ENCODE peak calls at places on chromosomes 2 and 18, in five cellular contexts. H is CD4-positive, alpha-beta T cell; O is tibial nerve; L is esophagus squamous epithelium; E is psoas muscle. T is an unnamed sample.

GRCh38 chr2:15725788-15726112 is 134.1 kb downstream of the DDX1 start:
- DNase-seq in H (no peak), O (no peak), L (no peak), E (no peak), T (no peak)

GRCh38 chr2:29393676-29394075 is 278.5 kb downstream of the CLIP4 start:
- DNase-seq in H (no peak), O (no peak), L (no peak), E (no peak), T (no peak)

GRCh38 chr2:241811209-241811951 is 2.4 kb downstream of the NEU4 start:
- DNase-seq in H (no peak), O (no peak), L (no peak), E (peak; percentile 31), T (no peak)

GRCh38 chr2:218807626-218808025 is 24.0 kb downstream of the PRKAG3 start:
- DNase-seq in H (no peak), O (no peak), L (no peak), E (no peak), T (no peak)

GRCh38 chr18:3162181-3162580 is 57.6 kb downstream of the MYOM1 start:
- DNase-seq in H (no peak), O (no peak), L (no peak), E (no peak), T (no peak)

GRCh38 chr2:237977380-237977779 is 10.6 kb downstream of the UBE2F start:
- DNase-seq in H (no peak), O (no peak), L (no peak), E (no peak), T (peak; percentile 18)

GRCh38 chr2:214379227-214379626 is 31.6 kb upstream of the VWC2L start:
- DNase-seq in H (no peak), O (no peak), L (no peak), E (no peak), T (no peak)

GRCh38 chr2:177754476-177754873 is 318.1 kb downstream of the PDE11A start:
- DNase-seq in H (no peak), O (no peak), L (no peak), E (no peak), T (no peak)

GRCh38 chr2:23633966-23634365 is 249.0 kb downstream of the KLHL29 start:
- DNase-seq in H (no peak), O (no peak), L (no peak), E (no peak), T (no peak)

GRCh38 chr2:17518212-17519154 is at the start of gene RAD51AP2:
- DNase-seq in H (no peak), O (peak; percentile 66), L (no peak), E (peak; percentile 87), T (peak; percentile 72)

GRCh38 chr2:126704434-126705165 is 48.6 kb downstream of the GYPC start:
- DNase-seq in H (no peak), O (no peak), L (no peak), E (no peak), T (no peak)

GRCh38 chr2:190551928-190552327 is 17.4 kb upstream of the NEMP2 start:
- DNase-seq in H (no peak), O (no peak), L (no peak), E (no peak), T (no peak)

GRCh38 chr2:175180701-175181103 is 808 bp downstream of the ATP5MC3 start:
- DNase-seq in H (peak; percentile 43), O (no peak), L (no peak), E (peak; percentile 42), T (peak; percentile 67)

GRCh38 chr2:106316937-106317336 is 122.8 kb upstream of the UXS1 start:
- DNase-seq in H (no peak), O (no peak), L (no peak), E (no peak), T (no peak)

GRCh38 chr2:176534798-176535479 is 265.7 kb downstream of the MTX2 start:
- DNase-seq in H (no peak), O (no peak), L (no peak), E (no peak), T (no peak)

GRCh38 chr2:173300458-173300857 is 54.2 kb upstream of the CDCA7 start:
- DNase-seq in H (no peak), O (no peak), L (no peak), E (no peak), T (no peak)
- H3K9me3 ChIP-seq in H (peaks cover 20% of the 10 kb centered on the region), O (no peaks in the 10 kb centered on the region), L (peaks cover 38% of the 10 kb centered on the region), E (peaks cover 3% of the 10 kb centered on the region), T (no peaks in the 10 kb centered on the region)

DNA sequence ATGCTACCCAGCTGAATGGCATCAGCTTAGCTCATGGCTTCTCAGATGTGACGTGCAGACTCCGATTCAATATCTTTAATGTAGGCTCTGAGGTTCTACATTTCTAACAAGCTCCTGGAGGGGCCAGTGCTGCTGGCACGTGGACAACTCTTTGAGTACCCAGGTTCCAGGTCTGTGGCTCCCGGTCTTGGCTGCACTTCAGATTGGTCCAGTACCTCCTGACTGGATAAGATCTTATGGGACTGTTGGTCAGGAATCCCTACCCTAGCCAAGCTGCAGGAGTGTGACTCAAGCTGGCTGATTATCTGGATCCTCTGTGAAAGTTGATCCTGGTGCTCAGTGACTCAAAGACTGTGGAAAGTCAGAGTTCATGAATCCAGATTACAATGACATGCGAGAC is 222.1 kb downstream of the ANKRD30B start:
- DNase-seq in H (no peak), O (no peak), L (no peak), E (no peak), T (no peak)
- H3K9me3 ChIP-seq in H (no peaks in the 10 kb centered on the region), O (no peaks in the 10 kb centered on the region), L (no peaks in the 10 kb centered on the region), E (no peaks in the 10 kb centered on the region), T (no peaks in the 10 kb centered on the region)

GRCh38 chr18:52812834-52813233 is 472.8 kb downstream of the DCC start:
- DNase-seq in H (no peak), O (no peak), L (no peak), E (no peak), T (no peak)
- H3K9me3 ChIP-seq in H (no peaks in the 10 kb centered on the region), O (no peaks in the 10 kb centered on the region), L (no peaks in the 10 kb centered on the region), E (no peaks in the 10 kb centered on the region), T (no peaks in the 10 kb centered on the region)

DNA sequence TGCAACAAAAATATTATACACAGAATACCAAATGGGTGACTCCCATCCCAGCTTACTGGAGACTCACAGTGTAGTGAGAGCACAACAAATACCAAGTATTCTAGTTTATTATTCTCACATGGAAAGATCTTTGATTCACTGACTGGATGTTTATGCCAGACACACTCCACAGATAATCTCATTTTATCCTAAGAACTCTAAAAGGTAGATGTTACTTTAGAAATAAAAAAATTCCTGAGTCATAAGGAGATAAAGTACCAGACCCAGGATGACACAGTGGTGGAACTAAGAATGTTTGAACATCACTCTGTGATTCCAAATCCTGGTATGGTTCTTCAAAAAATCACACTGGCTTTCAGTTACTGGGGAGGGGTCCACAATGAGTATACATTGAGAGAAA is 136.2 kb downstream of the CDH2 start:
- DNase-seq in H (no peak), O (no peak), L (no peak), E (no peak), T (no peak)
- H3K9me3 ChIP-seq in H (no peaks in the 10 kb centered on the region), O (no peaks in the 10 kb centered on the region), L (no peaks in the 10 kb centered on the region), E (no peaks in the 10 kb centered on the region), T (no peaks in the 10 kb centered on the region)

GRCh38 chr18:70645971-70646370 is 357.1 kb downstream of the SOCS6 start:
- DNase-seq in H (no peak), O (no peak), L (no peak), E (no peak), T (no peak)
- H3K9me3 ChIP-seq in H (no peaks in the 10 kb centered on the region), O (no peaks in the 10 kb centered on the region), L (no peaks in the 10 kb centered on the region), E (no peaks in the 10 kb centered on the region), T (no peaks in the 10 kb centered on the region)

DNA sequence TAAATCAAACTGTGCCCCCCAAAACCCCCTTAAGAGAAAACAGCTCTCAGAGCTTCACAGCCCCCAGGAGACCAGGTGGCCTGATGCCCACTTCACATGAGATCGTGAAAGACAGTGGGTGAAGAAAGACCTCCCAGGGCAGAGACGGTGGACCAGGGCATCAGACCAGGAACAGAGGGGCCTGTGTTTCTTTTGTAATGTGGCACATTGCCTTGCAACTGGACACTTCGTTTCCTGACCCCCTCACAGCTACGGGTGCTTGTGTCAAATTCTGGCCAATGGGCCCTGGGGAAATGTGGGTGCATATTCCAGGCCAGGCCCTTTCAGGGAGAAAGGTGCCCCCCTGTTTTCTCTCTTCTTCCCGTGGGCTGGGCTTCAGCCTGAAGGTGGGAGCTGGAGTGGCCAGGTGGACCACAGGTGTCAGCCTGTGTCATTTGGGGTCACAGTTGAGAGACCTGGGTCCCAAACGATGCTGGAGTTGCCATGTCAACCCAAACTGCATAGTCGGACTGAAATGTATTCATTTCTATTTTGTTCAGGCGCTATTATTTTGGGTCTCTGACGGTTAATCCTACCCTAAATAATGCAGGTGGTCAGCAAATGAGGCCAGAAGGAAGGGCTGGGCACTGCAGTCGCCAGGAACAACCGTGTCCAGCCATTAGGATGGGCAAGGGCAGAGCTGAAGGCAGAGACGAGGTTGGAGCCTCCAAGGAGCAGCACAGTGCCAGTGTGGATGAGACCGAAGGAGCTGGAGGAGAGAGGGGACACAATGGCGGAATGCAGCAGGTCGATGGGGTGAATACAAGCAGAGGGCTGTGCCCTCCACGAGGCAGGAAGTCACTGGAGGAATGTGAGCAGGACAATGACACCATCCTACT is 338.2 kb downstream of the EIPR1 start:
- DNase-seq in H (no peak), O (no peak), L (no peak), E (no peak), T (no peak)
- H3K9me3 ChIP-seq in H (no peaks in the 10 kb centered on the region), O (no peaks in the 10 kb centered on the region), L (no peaks in the 10 kb centered on the region), E (no peaks in the 10 kb centered on the region), T (no peaks in the 10 kb centered on the region)

DNA sequence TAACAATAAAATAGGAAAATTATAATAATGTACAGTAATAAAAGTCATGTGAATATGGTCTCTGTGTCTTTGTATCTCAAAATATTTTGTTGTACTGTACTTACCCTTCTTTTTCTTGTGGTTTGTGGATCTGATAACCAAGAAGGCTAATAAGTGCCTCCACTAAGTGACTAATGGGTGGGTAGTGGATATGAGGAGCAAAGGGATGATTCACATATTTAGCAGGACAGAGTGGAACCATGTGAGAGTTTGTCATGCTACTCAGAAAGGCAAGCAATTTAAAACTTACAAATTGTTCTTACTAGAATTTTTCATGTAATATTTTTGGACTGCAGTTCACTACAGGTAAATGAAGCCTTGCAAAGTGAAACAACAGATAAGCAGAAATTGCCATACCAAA is 1241.2 kb upstream of the CDH2 start:
- DNase-seq in H (no peak), O (no peak), L (no peak), E (no peak), T (no peak)
- H3K9me3 ChIP-seq in H (peaks cover 5% of the 10 kb centered on the region), O (no peaks in the 10 kb centered on the region), L (no peaks in the 10 kb centered on the region), E (no peaks in the 10 kb centered on the region), T (no peaks in the 10 kb centered on the region)

DNA sequence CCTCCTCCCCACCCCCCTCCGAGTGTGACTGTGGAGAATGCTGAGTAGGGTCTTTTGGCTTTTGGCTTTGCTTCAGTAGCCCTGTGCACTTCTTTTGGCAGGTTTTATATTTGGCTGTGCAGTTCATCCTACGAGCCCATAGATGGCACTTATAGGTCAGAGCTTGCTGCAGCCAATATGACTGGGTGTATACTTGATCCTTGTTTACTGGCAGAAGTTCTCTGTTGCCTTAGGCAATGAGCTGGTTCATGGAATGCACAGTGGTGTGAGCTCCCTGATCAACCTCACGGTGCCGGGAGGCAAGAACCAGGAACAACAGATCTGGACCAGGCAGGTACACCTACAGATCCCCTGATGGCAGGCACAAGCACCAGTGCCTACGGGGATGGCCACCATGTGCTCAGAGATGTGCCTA is 190.2 kb downstream of the KIAA1328 start:
- DNase-seq in H (no peak), O (no peak), L (no peak), E (no peak), T (no peak)
- H3K9me3 ChIP-seq in H (peaks cover 36% of the 10 kb centered on the region), O (no peaks in the 10 kb centered on the region), L (no peaks in the 10 kb centered on the region), E (peaks cover 17% of the 10 kb centered on the region), T (no peaks in the 10 kb centered on the region)

GRCh38 chr18:62688743-62689317 is 26.5 kb upstream of the PHLPP1 start:
- DNase-seq in H (no peak), O (no peak), L (no peak), E (no peak), T (no peak)
- H3K9me3 ChIP-seq in H (peaks cover 35% of the 10 kb centered on the region), O (no peaks in the 10 kb centered on the region), L (peaks cover 10% of the 10 kb centered on the region), E (peaks cover 8% of the 10 kb centered on the region), T (no peaks in the 10 kb centered on the region)